ENCODE peak calls at places on chromosome 1, in ten cellular contexts. One of them, this sample, is unnamed.
A peak's percentile ranks its signal among the peaks of the same experiment; 100 is the strongest.

GRCh38 chr1:54460346-54460745 is 54.2 kb upstream of the SSBP3 start:
- DNase-seq in fibroblast of lung: no peak
- DNase-seq in neural progenitor cell: no peak
- DNase-seq in HCT116: no peak
- DNase-seq in mammary epithelial cell: no peak
- DNase-seq in H1: no peak
- DNase-seq in MM.1S: no peak
- DNase-seq in PC-3: no peak
- DNase-seq in endothelial cell of umbilical vein: no peak
- DNase-seq in GM23338: no peak
- DNase-seq in this sample: no peak

GRCh38 chr1:59696421-59697115 is 118.2 kb upstream of the HOOK1 start:
- DNase-seq in fibroblast of lung: no peak
- DNase-seq in neural progenitor cell: no peak
- DNase-seq in HCT116: no peak
- DNase-seq in mammary epithelial cell: no peak
- DNase-seq in H1: no peak
- DNase-seq in MM.1S: no peak
- DNase-seq in PC-3: no peak
- DNase-seq in endothelial cell of umbilical vein: no peak
- DNase-seq in GM23338: no peak
- DNase-seq in this sample: peak; percentile 25

GRCh38 chr1:53949023-53949611 is 3.0 kb downstream of the LRRC42 start:
- DNase-seq in fibroblast of lung: peak; percentile 76
- DNase-seq in neural progenitor cell: peak; percentile 77
- DNase-seq in HCT116: no peak
- DNase-seq in mammary epithelial cell: peak; percentile 13
- DNase-seq in H1: no peak
- DNase-seq in MM.1S: peak; percentile 31
- DNase-seq in PC-3: peak; percentile 72
- DNase-seq in endothelial cell of umbilical vein: peak; percentile 33
- DNase-seq in GM23338: peak; percentile 86
- DNase-seq in this sample: peak; percentile 24

GRCh38 chr1:33388989-33389771 is 41.7 kb downstream of the PHC2 start:
- DNase-seq in fibroblast of lung: peak; percentile 88
- DNase-seq in neural progenitor cell: no peak
- DNase-seq in HCT116: no peak
- DNase-seq in mammary epithelial cell: no peak
- DNase-seq in H1: no peak
- DNase-seq in MM.1S: no peak
- DNase-seq in PC-3: no peak
- DNase-seq in endothelial cell of umbilical vein: no peak
- DNase-seq in GM23338: no peak
- DNase-seq in this sample: no peak

GRCh38 chr1:206550446-206550845 is 43.1 kb downstream of the RASSF5 start:
- DNase-seq in fibroblast of lung: no peak
- DNase-seq in neural progenitor cell: no peak
- DNase-seq in HCT116: no peak
- DNase-seq in mammary epithelial cell: no peak
- DNase-seq in H1: no peak
- DNase-seq in MM.1S: no peak
- DNase-seq in PC-3: peak; percentile 32
- DNase-seq in endothelial cell of umbilical vein: no peak
- DNase-seq in GM23338: no peak
- DNase-seq in this sample: no peak

GRCh38 chr1:22600071-22600816 is 36.2 kb upstream of the C1QA start:
- DNase-seq in fibroblast of lung: no peak
- DNase-seq in neural progenitor cell: no peak
- DNase-seq in HCT116: no peak
- DNase-seq in mammary epithelial cell: no peak
- DNase-seq in H1: no peak
- DNase-seq in MM.1S: no peak
- DNase-seq in PC-3: peak; percentile 10
- DNase-seq in endothelial cell of umbilical vein: no peak
- DNase-seq in GM23338: peak; percentile 54
- DNase-seq in this sample: no peak

GRCh38 chr1:914253-914890 is 9.4 kb upstream of the SAMD11 start:
- DNase-seq in fibroblast of lung: no peak
- DNase-seq in neural progenitor cell: no peak
- DNase-seq in HCT116: no peak
- DNase-seq in mammary epithelial cell: no peak
- DNase-seq in H1: no peak
- DNase-seq in MM.1S: no peak
- DNase-seq in PC-3: no peak
- DNase-seq in endothelial cell of umbilical vein: no peak
- DNase-seq in GM23338: no peak
- DNase-seq in this sample: no peak

GRCh38 chr1:171909711-171910110 is 68.4 kb downstream of the DNM3 start:
- DNase-seq in fibroblast of lung: no peak
- DNase-seq in neural progenitor cell: no peak
- DNase-seq in HCT116: no peak
- DNase-seq in mammary epithelial cell: no peak
- DNase-seq in H1: peak; percentile 36
- DNase-seq in MM.1S: no peak
- DNase-seq in PC-3: no peak
- DNase-seq in endothelial cell of umbilical vein: no peak
- DNase-seq in GM23338: peak; percentile 73
- DNase-seq in this sample: no peak

GRCh38 chr1:116852910-116853309 is 56.8 kb upstream of the PTGFRN start:
- DNase-seq in fibroblast of lung: no peak
- DNase-seq in neural progenitor cell: peak; percentile 27
- DNase-seq in HCT116: no peak
- DNase-seq in mammary epithelial cell: peak; percentile 47
- DNase-seq in H1: no peak
- DNase-seq in MM.1S: no peak
- DNase-seq in PC-3: peak; percentile 21
- DNase-seq in endothelial cell of umbilical vein: no peak
- DNase-seq in GM23338: peak; percentile 41
- DNase-seq in this sample: no peak

GRCh38 chr1:116855788-116856187 is 53.9 kb upstream of the PTGFRN start:
- DNase-seq in fibroblast of lung: peak; percentile 82
- DNase-seq in neural progenitor cell: peak; percentile 36
- DNase-seq in HCT116: no peak
- DNase-seq in mammary epithelial cell: no peak
- DNase-seq in H1: no peak
- DNase-seq in MM.1S: no peak
- DNase-seq in PC-3: no peak
- DNase-seq in endothelial cell of umbilical vein: no peak
- DNase-seq in GM23338: no peak
- DNase-seq in this sample: no peak

GRCh38 chr1:116855220-116855619 is 54.5 kb upstream of the PTGFRN start:
- DNase-seq in fibroblast of lung: peak; percentile 34
- DNase-seq in neural progenitor cell: no peak
- DNase-seq in HCT116: no peak
- DNase-seq in mammary epithelial cell: no peak
- DNase-seq in H1: no peak
- DNase-seq in MM.1S: no peak
- DNase-seq in PC-3: no peak
- DNase-seq in endothelial cell of umbilical vein: peak; percentile 21
- DNase-seq in GM23338: no peak
- DNase-seq in this sample: no peak

GRCh38 chr1:116853680-116854191 is 56.0 kb upstream of the PTGFRN start:
- DNase-seq in fibroblast of lung: peak; percentile 63
- DNase-seq in neural progenitor cell: peak; percentile 30
- DNase-seq in HCT116: peak; percentile 42
- DNase-seq in mammary epithelial cell: peak; percentile 83
- DNase-seq in H1: peak; percentile 38
- DNase-seq in MM.1S: peak; percentile 31
- DNase-seq in PC-3: peak; percentile 97
- DNase-seq in endothelial cell of umbilical vein: peak; percentile 94
- DNase-seq in GM23338: peak; percentile 75
- DNase-seq in this sample: no peak

DNA sequence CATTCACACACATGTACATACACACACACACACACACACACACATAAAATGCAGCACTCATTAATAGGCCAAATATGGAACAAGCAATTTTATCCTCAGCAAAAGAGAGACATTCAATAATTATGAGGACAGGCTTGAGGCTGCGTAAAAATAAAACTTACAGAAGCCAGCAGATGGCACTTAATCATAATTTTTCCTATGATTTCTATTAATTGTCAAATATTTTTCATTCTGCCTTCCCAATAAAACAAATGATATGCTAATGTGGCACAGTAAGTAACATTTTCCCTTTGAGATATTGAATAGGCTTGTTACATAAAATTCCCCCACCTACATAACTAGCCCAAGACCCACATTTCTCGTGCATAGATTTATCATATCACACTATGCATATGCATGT is 55.4 kb upstream of the PTGFRN start:
- DNase-seq in fibroblast of lung: no peak
- DNase-seq in neural progenitor cell: no peak
- DNase-seq in HCT116: no peak
- DNase-seq in mammary epithelial cell: no peak
- DNase-seq in H1: no peak
- DNase-seq in MM.1S: no peak
- DNase-seq in PC-3: no peak
- DNase-seq in endothelial cell of umbilical vein: no peak
- DNase-seq in GM23338: no peak
- DNase-seq in this sample: no peak
- TF ChIP-seq CTCF in fibroblast of lung: no peak
- TF ChIP-seq CTCF in neural progenitor cell: no peak
- TF ChIP-seq CTCF in HCT116: peak; percentile 24
- TF ChIP-seq CTCF in mammary epithelial cell: peak; percentile 21
- TF ChIP-seq CTCF in H1: no peak
- TF ChIP-seq CTCF in MM.1S: no peak
- TF ChIP-seq CTCF in PC-3: no peak
- TF ChIP-seq CTCF in endothelial cell of umbilical vein: no peak
- TF ChIP-seq CTCF in GM23338: no peak
- TF ChIP-seq CTCF in this sample: no peak

GRCh38 chr1:21550097-21550496 is 40.9 kb downstream of the ALPL start:
- DNase-seq in fibroblast of lung: no peak
- DNase-seq in neural progenitor cell: no peak
- DNase-seq in HCT116: no peak
- DNase-seq in mammary epithelial cell: no peak
- DNase-seq in H1: no peak
- DNase-seq in MM.1S: no peak
- DNase-seq in PC-3: peak; percentile 3
- DNase-seq in endothelial cell of umbilical vein: no peak
- DNase-seq in GM23338: no peak
- DNase-seq in this sample: no peak

GRCh38 chr1:21553116-21553926 is 44.1 kb downstream of the ALPL start:
- DNase-seq in fibroblast of lung: peak; percentile 74
- DNase-seq in neural progenitor cell: no peak
- DNase-seq in HCT116: no peak
- DNase-seq in mammary epithelial cell: peak; percentile 18
- DNase-seq in H1: no peak
- DNase-seq in MM.1S: no peak
- DNase-seq in PC-3: peak; percentile 6
- DNase-seq in endothelial cell of umbilical vein: no peak
- DNase-seq in GM23338: peak; percentile 52
- DNase-seq in this sample: no peak

GRCh38 chr1:21550866-21551475 is 41.7 kb downstream of the ALPL start:
- DNase-seq in fibroblast of lung: no peak
- DNase-seq in neural progenitor cell: no peak
- DNase-seq in HCT116: no peak
- DNase-seq in mammary epithelial cell: no peak
- DNase-seq in H1: no peak
- DNase-seq in MM.1S: no peak
- DNase-seq in PC-3: no peak
- DNase-seq in endothelial cell of umbilical vein: no peak
- DNase-seq in GM23338: no peak
- DNase-seq in this sample: no peak

GRCh38 chr1:21547876-21548275 is 38.7 kb downstream of the ALPL start:
- DNase-seq in fibroblast of lung: no peak
- DNase-seq in neural progenitor cell: no peak
- DNase-seq in HCT116: no peak
- DNase-seq in mammary epithelial cell: no peak
- DNase-seq in H1: no peak
- DNase-seq in MM.1S: no peak
- DNase-seq in PC-3: no peak
- DNase-seq in endothelial cell of umbilical vein: no peak
- DNase-seq in GM23338: no peak
- DNase-seq in this sample: no peak

DNA sequence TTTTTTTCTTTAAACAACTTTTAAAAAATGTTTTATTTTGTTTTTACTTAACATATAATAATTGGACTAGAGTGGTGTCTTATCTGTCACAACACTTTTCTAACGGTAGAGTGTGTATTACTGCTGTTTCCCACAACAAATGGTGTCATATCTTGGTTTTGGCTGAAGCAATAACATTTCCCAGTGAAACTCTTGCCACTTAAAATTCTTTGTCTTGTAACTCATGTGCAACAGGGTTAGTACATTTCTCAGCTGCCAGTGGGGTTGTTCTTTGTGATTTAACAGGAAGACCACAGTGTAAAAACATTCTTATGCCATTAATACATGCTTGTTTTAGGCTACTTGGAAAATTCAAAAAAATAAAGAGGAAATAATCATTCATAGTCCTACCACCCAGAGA is 43.5 kb downstream of the ALPL start:
- DNase-seq in fibroblast of lung: peak; percentile 89
- DNase-seq in neural progenitor cell: no peak
- DNase-seq in HCT116: no peak
- DNase-seq in mammary epithelial cell: peak; percentile 63
- DNase-seq in H1: no peak
- DNase-seq in MM.1S: no peak
- DNase-seq in PC-3: no peak
- DNase-seq in endothelial cell of umbilical vein: peak; percentile 12
- DNase-seq in GM23338: no peak
- DNase-seq in this sample: no peak
- H3K27ac ChIP-seq in fibroblast of lung: no peak overlapping the region
- H3K27ac ChIP-seq in neural progenitor cell: no peak overlapping the region
- H3K27ac ChIP-seq in HCT116: no peak overlapping the region
- H3K27ac ChIP-seq in mammary epithelial cell: no peak overlapping the region
- H3K27ac ChIP-seq in H1: no peak overlapping the region
- H3K27ac ChIP-seq in MM.1S: no peak overlapping the region
- H3K27ac ChIP-seq in PC-3: no peak overlapping the region
- H3K27ac ChIP-seq in endothelial cell of umbilical vein: no peak overlapping the region
- H3K27ac ChIP-seq in GM23338: peak overlapping the region; percentile 33
- H3K27ac ChIP-seq in this sample: no peak overlapping the region

GRCh38 chr1:228058981-228059535 is 23.4 kb upstream of the ARF1 start:
- DNase-seq in fibroblast of lung: no peak
- DNase-seq in neural progenitor cell: no peak
- DNase-seq in HCT116: no peak
- DNase-seq in mammary epithelial cell: no peak
- DNase-seq in H1: no peak
- DNase-seq in MM.1S: no peak
- DNase-seq in PC-3: no peak
- DNase-seq in endothelial cell of umbilical vein: no peak
- DNase-seq in GM23338: peak; percentile 42
- DNase-seq in this sample: no peak
- TF ChIP-seq EZH2 in fibroblast of lung: peak; percentile 45
- TF ChIP-seq EZH2 in neural progenitor cell: peak; percentile 96
- TF ChIP-seq EZH2 in HCT116: no peak
- TF ChIP-seq EZH2 in mammary epithelial cell: peak; percentile 81
- TF ChIP-seq EZH2 in H1: peak; percentile 61
- TF ChIP-seq EZH2 in MM.1S: no peak
- TF ChIP-seq EZH2 in PC-3: no peak
- TF ChIP-seq EZH2 in endothelial cell of umbilical vein: peak; percentile 81
- TF ChIP-seq EZH2 in GM23338: peak; percentile 53
- TF ChIP-seq EZH2 in this sample: no peak

DNA sequence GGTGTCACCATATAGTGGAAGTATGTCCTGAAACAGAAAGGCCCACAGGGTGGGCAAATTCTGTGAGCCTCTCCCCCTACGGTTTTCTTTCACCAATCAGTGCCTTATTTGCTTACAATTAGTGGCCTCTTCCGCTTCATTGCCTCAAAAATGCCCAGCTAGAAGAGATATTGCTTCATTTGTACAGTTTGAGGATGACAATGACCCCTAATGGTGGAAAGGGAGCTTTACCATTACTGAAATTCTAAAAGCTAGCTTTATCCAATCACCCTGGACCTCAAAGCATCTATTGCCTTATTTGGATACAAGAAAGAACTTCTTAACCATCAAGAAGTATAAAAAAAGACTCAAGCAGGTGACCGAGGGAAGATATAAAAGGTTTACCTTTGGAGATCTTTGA is 49.6 kb downstream of the LRRC71 start:
- DNase-seq in fibroblast of lung: peak; percentile 28
- DNase-seq in neural progenitor cell: no peak
- DNase-seq in HCT116: no peak
- DNase-seq in mammary epithelial cell: no peak
- DNase-seq in H1: no peak
- DNase-seq in MM.1S: no peak
- DNase-seq in PC-3: peak; percentile 24
- DNase-seq in endothelial cell of umbilical vein: no peak
- DNase-seq in GM23338: peak; percentile 18
- DNase-seq in this sample: no peak
- TF ChIP-seq CTCF in fibroblast of lung: peak; percentile 32
- TF ChIP-seq CTCF in neural progenitor cell: peak; percentile 7
- TF ChIP-seq CTCF in HCT116: no peak
- TF ChIP-seq CTCF in mammary epithelial cell: peak; percentile 14
- TF ChIP-seq CTCF in H1: no peak
- TF ChIP-seq CTCF in MM.1S: peak; percentile 32
- TF ChIP-seq CTCF in PC-3: peak; percentile 53
- TF ChIP-seq CTCF in endothelial cell of umbilical vein: no peak
- TF ChIP-seq CTCF in GM23338: no peak
- TF ChIP-seq CTCF in this sample: peak; percentile 34

This sample was measured in DND-41.